ENCODE peak calls at places on chromosomes 13 and 19, in nine cellular contexts. O is ovary, K is A549, T is tibial nerve, Y is H1, J is stomach, Q is transverse colon, S is GM12878, V is suprapubic skin. M is an unnamed sample.

GRCh38 chr19:2422951-2423880 is 4.2 kb downstream of the TIMM13 start:
- DNase-seq in J (no peak), V (no peak), Q (no peak), K (no peak), S (no peak), T (no peak), Y (no peak), O (peak), M (no peak)

GRCh38 chr19:40154121-40154680 is 37.0 kb upstream of the MAP3K10 start:
- DNase-seq in T (no peak), S (no peak), Y (no peak), K (no peak), O (no peak), Q (no peak), J (no peak), V (peak), M (no peak)

GRCh38 chr19:1102407-1103106 is 1.2 kb upstream of the GPX4 start:
- DNase-seq in O (peak), Q (peak), T (no peak), K (no peak), Y (no peak), S (peak), V (no peak), J (peak), M (no peak)

GRCh38 chr13:51035469-51035868 is 75.6 kb downstream of the C13orf42 start:
- DNase-seq in S (no peak), O (no peak), T (no peak), J (no peak), Q (no peak), Y (peak), K (no peak), V (no peak), M (no peak)

GRCh38 chr13:65347420-65348030 is 1882.6 kb downstream of the PCDH9 start:
- DNase-seq in O (no peak), J (no peak), K (no peak), Y (no peak), V (no peak), T (no peak), S (no peak), Q (no peak), M (no peak)

GRCh38 chr19:4754248-4754647 is 30.6 kb upstream of the DPP9 start:
- DNase-seq in Q (no peak), J (no peak), T (no peak), O (no peak), Y (no peak), V (no peak), K (no peak), S (no peak), M (no peak)

GRCh38 chr19:10773969-10774368 is 56.1 kb downstream of the DNM2 start:
- DNase-seq in O (no peak), T (no peak), K (no peak), Q (no peak), V (no peak), Y (no peak), S (no peak), J (no peak), M (no peak)

GRCh38 chr19:925912-926594 is at the start of gene ARID3A:
- DNase-seq in S (no peak), V (no peak), T (no peak), Q (peak), K (peak), J (peak), Y (no peak), O (no peak), M (peak)

GRCh38 chr13:73215807-73216206 is 157.0 kb downstream of the KLF5 start:
- DNase-seq in O (no peak), T (no peak), K (no peak), Y (no peak), J (peak), V (no peak), S (no peak), Q (peak), M (no peak)

GRCh38 chr19:58305932-58306323 is 751 bp downstream of the ERVK3-1 start:
- DNase-seq in T (no peak), Q (peak), O (no peak), Y (no peak), J (no peak), S (no peak), V (no peak), K (peak), M (no peak)

GRCh38 chr13:20326809-20327208 is 94.7 kb upstream of the GJB6 start:
- DNase-seq in V (no peak), O (no peak), Y (no peak), Q (no peak), K (no peak), S (no peak), T (no peak), J (no peak), M (no peak)

GRCh38 chr13:99577934-99578917 is 77.0 kb downstream of the TM9SF2 start:
- DNase-seq in S (no peak), V (no peak), J (no peak), Q (no peak), O (peak), K (no peak), Y (no peak), T (no peak), M (no peak)

GRCh38 chr19:3458595-3459284 is 21.6 kb downstream of the SMIM24 start:
- DNase-seq in J (no peak), S (no peak), V (no peak), Y (no peak), O (peak), T (no peak), K (no peak), Q (no peak), M (no peak)

GRCh38 chr19:991174-991931 is 7.2 kb downstream of the WDR18 start:
- DNase-seq in O (no peak), V (no peak), K (no peak), T (no peak), Y (peak), S (no peak), Q (peak), J (no peak), M (no peak)

GRCh38 chr19:51398096-51398704 is 7.8 kb upstream of the C19orf84 start:
- DNase-seq in Q (no peak), V (no peak), J (no peak), T (no peak), K (peak), S (no peak), Y (no peak), O (no peak), M (no peak)

GRCh38 chr13:21486322-21486721 is 27.2 kb upstream of the ZDHHC20 start:
- DNase-seq in V (no peak), J (no peak), Y (no peak), S (no peak), T (no peak), O (no peak), K (no peak), Q (no peak), M (no peak)

GRCh38 chr19:15461694-15462093 is 2.6 kb downstream of the RASAL3 start:
- DNase-seq in S (no peak), T (no peak), K (no peak), Y (no peak), V (no peak), O (no peak), Q (no peak), J (no peak), M (no peak)

GRCh38 chr13:113393226-113393571 is 29.3 kb upstream of the GRTP1 start:
- DNase-seq in O (no peak), S (no peak), Y (no peak), Q (no peak), T (peak), V (peak), J (no peak), K (no peak), M (no peak)

GRCh38 chr19:16883518-16883917 is 5.3 kb upstream of the F2RL3 start:
- DNase-seq in Q (no peak), K (no peak), Y (no peak), O (no peak), T (no peak), S (no peak), J (no peak), V (no peak), M (no peak)

GRCh38 chr19:47719047-47719885 is 6.0 kb downstream of the EHD2 start:
- DNase-seq in S (no peak), J (peak), O (peak), Y (no peak), T (peak), Q (peak), K (peak), V (peak), M (peak)

GRCh38 chr13:40484101-40484800 is 182.2 kb downstream of the FOXO1 start:
- DNase-seq in S (no peak), O (no peak), T (no peak), J (no peak), Y (no peak), V (no peak), K (no peak), Q (no peak), M (no peak)

GRCh38 chr19:46659151-46660007 is 1.6 kb downstream of the DACT3 start:
- DNase-seq in V (no peak), Q (peak), Y (peak), T (no peak), K (peak), J (no peak), O (peak), S (no peak), M (peak)

GRCh38 chr13:23671902-23672301 is 101.7 kb downstream of the TNFRSF19 start:
- DNase-seq in J (no peak), V (no peak), Q (no peak), Y (no peak), K (no peak), T (no peak), O (no peak), S (no peak), M (no peak)

GRCh38 chr13:113863511-113864302 is at the start of gene GAS6:
- DNase-seq in O (peak), Q (peak), V (peak), Y (peak), T (no peak), K (peak), S (no peak), J (peak), M (no peak)

GRCh38 chr13:33018886-33019285 is 2.7 kb downstream of the KL start:
- DNase-seq in Y (no peak), V (no peak), J (no peak), T (no peak), O (no peak), S (no peak), Q (no peak), K (no peak), M (no peak)

GRCh38 chr13:33015275-33015674 is 948 bp upstream of the KL start:
- DNase-seq in V (no peak), T (no peak), Y (no peak), K (no peak), O (no peak), J (no peak), Q (no peak), S (no peak), M (no peak)

GRCh38 chr13:33016414-33017409 is at the start of gene KL:
- DNase-seq in V (peak), Q (peak), O (no peak), T (peak), J (peak), S (no peak), K (no peak), Y (peak), M (peak)

GRCh38 chr13:33015791-33016323 is 366 bp upstream of the KL start:
- DNase-seq in V (no peak), J (peak), O (no peak), K (no peak), Y (peak), S (no peak), T (no peak), Q (peak), M (no peak)

GRCh38 chr13:33017410-33017929 is 1.2 kb downstream of the KL start:
- DNase-seq in K (peak), S (peak), J (peak), O (no peak), V (no peak), T (peak), Q (peak), Y (no peak), M (peak)
- TF ChIP-seq POLR2A in K (no peak), S (no peak), J (no peak), O (no peak), V (peak), T (peak), Q (no peak), Y (no peak), M (no peak)

DNA sequence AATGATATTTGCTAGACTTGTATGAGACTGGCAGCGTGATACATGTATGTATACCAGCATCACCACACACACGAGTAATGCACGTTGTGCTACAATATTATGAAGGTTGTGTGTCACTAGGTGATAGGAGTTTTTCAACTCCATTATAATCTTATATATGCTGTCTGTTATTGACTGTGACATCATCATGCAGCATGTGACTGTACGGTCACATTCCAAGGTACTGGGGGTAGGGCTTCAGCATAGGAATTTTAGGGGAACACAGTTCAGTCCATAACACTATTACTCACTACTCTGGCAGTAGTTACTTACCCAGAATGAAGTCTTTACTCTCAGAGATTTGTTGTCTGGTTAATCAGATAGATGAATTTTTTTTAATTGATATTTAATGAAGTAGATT is 91.1 kb downstream of the CDK8 start:
- DNase-seq in S (no peak), Y (no peak), O (no peak), T (no peak), V (no peak), K (no peak), Q (no peak), J (no peak), M (no peak)
- TF ChIP-seq EP300 in S (no peak), Y (no peak), O (no peak), T (no peak), V (no peak), K (no peak), Q (no peak), J (no peak), M (no peak)

GRCh38 chr19:36652958-36653357 is 13.7 kb downstream of the ZNF461 start:
- DNase-seq in V (no peak), S (no peak), Y (no peak), O (no peak), T (no peak), K (no peak), J (no peak), Q (no peak), M (no peak)
- TF ChIP-seq POLR2A in V (no peak), S (no peak), Y (no peak), O (no peak), T (no peak), K (no peak), J (no peak), Q (no peak), M (no peak)

GRCh38 chr13:110627761-110628476 is 12.6 kb downstream of the NAXD start:
- DNase-seq in V (peak), S (no peak), T (no peak), J (no peak), Y (no peak), O (no peak), Q (no peak), K (no peak), M (no peak)

GRCh38 chr13:110629735-110630134 is 14.4 kb downstream of the NAXD start:
- DNase-seq in K (no peak), Q (no peak), Y (no peak), O (no peak), V (no peak), S (no peak), T (no peak), J (no peak), M (no peak)

GRCh38 chr13:110628477-110628793 is 13.1 kb downstream of the NAXD start:
- DNase-seq in O (no peak), K (no peak), J (no peak), T (no peak), Q (peak), V (peak), S (no peak), Y (no peak), M (peak)

GRCh38 chr13:110630566-110631119 is 15.3 kb downstream of the NAXD start:
- DNase-seq in J (no peak), K (no peak), O (no peak), S (no peak), Y (no peak), V (no peak), Q (no peak), T (no peak), M (no peak)

GRCh38 chr13:110628952-110629701 is 13.8 kb downstream of the NAXD start:
- DNase-seq in T (no peak), K (no peak), Y (no peak), O (no peak), S (no peak), V (no peak), Q (no peak), J (no peak), M (peak)
- TF ChIP-seq EP300 in T (no peak), K (no peak), Y (no peak), O (no peak), S (no peak), V (no peak), Q (no peak), J (no peak), M (peak)

M was measured in sigmoid colon.